ENCODE peak calls at places on chromosomes 2 and 18, in nine cellular contexts. B, U, D, I, N, X, V, H and T are unnamed samples.

GRCh38 chr18:78979682-78980278 is at the start of gene SALL3:
- DNase-seq in B (no peak), U (no peak), D (no peak), I (no peak), N (peak; percentile 59), X (no peak), V (no peak), H (no peak), T (no peak)

GRCh38 chr2:30293303-30293912 is 62.1 kb downstream of the LBH start:
- DNase-seq in B (peak; percentile 17), U (no peak), D (peak; percentile 100), I (peak; percentile 6), N (no peak), X (peak; percentile 99), V (no peak), H (no peak), T (no peak)

GRCh38 chr2:163551974-163552373 is 183.8 kb downstream of the FIGN start:
- DNase-seq in B (peak; percentile 63), U (no peak), D (no peak), I (no peak), N (no peak), X (peak; percentile 52), V (no peak), H (no peak), T (no peak)

GRCh38 chr2:53989210-53989862 is 18.5 kb upstream of the PSME4 start:
- DNase-seq in B (no peak), U (no peak), D (no peak), I (no peak), N (no peak), X (no peak), V (no peak), H (no peak), T (no peak)

GRCh38 chr2:11362781-11363099 is 18.3 kb upstream of the ROCK2 start:
- DNase-seq in B (no peak), U (no peak), D (no peak), I (no peak), N (no peak), X (no peak), V (no peak), H (no peak), T (no peak)

GRCh38 chr18:741931-742512 is 29.6 kb upstream of the ENOSF1 start:
- DNase-seq in B (peak; percentile 77), U (no peak), D (peak; percentile 63), I (no peak), N (no peak), X (peak; percentile 55), V (no peak), H (peak; percentile 57), T (no peak)

GRCh38 chr2:28645553-28645952 is 106.1 kb upstream of the PPP1CB start:
- DNase-seq in B (no peak), U (no peak), D (no peak), I (no peak), N (no peak), X (no peak), V (no peak), H (no peak), T (no peak)

GRCh38 chr18:65235966-65236634 is 514.7 kb upstream of the CDH7 start:
- DNase-seq in B (no peak), U (no peak), D (no peak), I (no peak), N (no peak), X (peak; percentile 48), V (no peak), H (no peak), T (peak; percentile 60)

GRCh38 chr18:13513015-13513414 is 213.3 kb downstream of the FAM210A start:
- DNase-seq in B (peak; percentile 23), U (no peak), D (no peak), I (no peak), N (no peak), X (no peak), V (no peak), H (no peak), T (no peak)

GRCh38 chr2:67076265-67076664 is 320.9 kb upstream of the ETAA1 start:
- DNase-seq in B (no peak), U (no peak), D (no peak), I (no peak), N (no peak), X (peak; percentile 2), V (no peak), H (no peak), T (no peak)

GRCh38 chr18:55307505-55307904 is 280.5 kb downstream of the TCF4 start:
- DNase-seq in B (no peak), U (no peak), D (no peak), I (no peak), N (no peak), X (no peak), V (no peak), H (no peak), T (no peak)

GRCh38 chr18:41645600-41646360 is 309.3 kb upstream of the PIK3C3 start:
- DNase-seq in B (no peak), U (no peak), D (no peak), I (no peak), N (no peak), X (peak; percentile 41), V (no peak), H (no peak), T (no peak)

GRCh38 chr2:179580378-179581146 is 280.9 kb downstream of the ZNF385B start:
- DNase-seq in B (no peak), U (no peak), D (no peak), I (no peak), N (no peak), X (peak; percentile 85), V (peak; percentile 51), H (no peak), T (no peak)